ENCODE peak calls at places on chromosomes 1 and 21, in eight cellular contexts. L is NCI-H1092 treated with DMSO at 0.1 percent for 48 hours; B is WTC11; P is activated T-cell treated with anti-CD3 and anti-CD28 coated beads for 1 hour; G is transverse colon; A is CD4-positive, alpha-beta T cell; J is stimulated activated CD4-positive, alpha-beta T cell treated with anti-CD3 and anti-CD28 coated beads, Interleukin-15, amount 100 ng/mL, for 1 hour; R is omental fat pad. W is an unnamed sample.

GRCh38 chr21:32022141-32022540 is 149.3 kb downstream of the HUNK start:
- DNase-seq in L (no peak), B (no peak), P (no peak), G (no peak), A (no peak), J (no peak), R (no peak), W (no peak)

GRCh38 chr1:1157914-1158710 is 15.6 kb upstream of the TTLL10 start:
- DNase-seq in L (no peak), B (no peak), P (no peak), G (peak), A (peak), J (no peak), R (no peak), W (peak)

GRCh38 chr1:211874521-211875347 is 44.2 kb upstream of the LPGAT1 start:
- DNase-seq in L (no peak), B (no peak), P (no peak), G (no peak), A (no peak), J (no peak), R (no peak), W (no peak)

GRCh38 chr1:172658871-172659453 is at the start of gene FASLG:
- DNase-seq in L (no peak), B (no peak), P (peak), G (no peak), A (no peak), J (no peak), R (no peak), W (no peak)

GRCh38 chr1:115679141-115679611 is 37.4 kb downstream of the VANGL1 start:
- DNase-seq in L (no peak), B (no peak), P (no peak), G (peak), A (no peak), J (no peak), R (no peak), W (no peak)

GRCh38 chr1:216422821-216423529 is at the start of gene USH2A:
- DNase-seq in L (peak), B (peak), P (no peak), G (no peak), A (no peak), J (no peak), R (no peak), W (no peak)

GRCh38 chr1:17412093-17412870 is 27.2 kb downstream of the RCC2 start:
- DNase-seq in L (no peak), B (no peak), P (no peak), G (no peak), A (no peak), J (no peak), R (no peak), W (no peak)

GRCh38 chr1:214552174-214552608 is 789 bp upstream of the PTPN14 start:
- DNase-seq in L (no peak), B (peak), P (no peak), G (peak), A (no peak), J (no peak), R (no peak), W (peak)

GRCh38 chr1:36115200-36115669 is 9.8 kb downstream of the COL8A2 start:
- DNase-seq in L (peak), B (no peak), P (no peak), G (no peak), A (no peak), J (no peak), R (no peak), W (no peak)

GRCh38 chr21:45508607-45509565 is 33.4 kb downstream of the SLC19A1 start:
- DNase-seq in L (no peak), B (no peak), P (no peak), G (no peak), A (no peak), J (no peak), R (no peak), W (peak)

GRCh38 chr1:26535201-26535600 is 5.6 kb downstream of the RPS6KA1 start:
- DNase-seq in L (no peak), B (no peak), P (no peak), G (peak), A (no peak), J (no peak), R (no peak), W (no peak)

GRCh38 chr1:15684042-15684461 is at the start of gene PLEKHM2:
- DNase-seq in L (peak), B (no peak), P (peak), G (peak), A (peak), J (peak), R (no peak), W (peak)

GRCh38 chr1:86704972-86705632 is 726 bp downstream of the SH3GLB1 start:
- DNase-seq in L (peak), B (peak), P (peak), G (peak), A (peak), J (peak), R (no peak), W (peak)

GRCh38 chr1:86447198-86447790 is 21.4 kb upstream of the CLCA1 start:
- DNase-seq in L (no peak), B (no peak), P (no peak), G (no peak), A (no peak), J (no peak), R (no peak), W (no peak)

GRCh38 chr1:33424205-33424604 is 6.7 kb downstream of the PHC2 start:
- DNase-seq in L (no peak), B (no peak), P (no peak), G (no peak), A (no peak), J (no peak), R (no peak), W (no peak)

GRCh38 chr21:29610960-29611359 is 312.2 kb downstream of the BACH1 start:
- DNase-seq in L (no peak), B (no peak), P (no peak), G (no peak), A (no peak), J (no peak), R (no peak), W (no peak)

GRCh38 chr21:32626633-32627196 is 14.5 kb upstream of the CFAP298 start:
- DNase-seq in L (no peak), B (no peak), P (no peak), G (no peak), A (no peak), J (no peak), R (no peak), W (no peak)

GRCh38 chr21:35683620-35684019 is 376.7 kb downstream of the SETD4 start:
- DNase-seq in L (no peak), B (no peak), P (no peak), G (no peak), A (no peak), J (no peak), R (no peak), W (no peak)

GRCh38 chr1:95583811-95584210 is 349.8 kb downstream of the RWDD3 start:
- DNase-seq in L (no peak), B (no peak), P (no peak), G (no peak), A (no peak), J (no peak), R (no peak), W (no peak)

GRCh38 chr1:166069390-166069789 is 97.4 kb downstream of the FAM78B start:
- DNase-seq in L (no peak), B (no peak), P (no peak), G (no peak), A (no peak), J (no peak), R (no peak), W (no peak)

GRCh38 chr21:43954896-43955295 is 57.2 kb upstream of the TRAPPC10 start:
- DNase-seq in L (no peak), B (no peak), P (no peak), G (no peak), A (no peak), J (no peak), R (no peak), W (no peak)

GRCh38 chr1:171252482-171252881 is 4.2 kb downstream of the FMO1 start:
- DNase-seq in L (no peak), B (no peak), P (no peak), G (peak), A (no peak), J (no peak), R (no peak), W (no peak)

GRCh38 chr1:53539711-53540603 is 80.8 kb downstream of the DMRTB1 start:
- DNase-seq in L (no peak), B (no peak), P (no peak), G (no peak), A (no peak), J (no peak), R (no peak), W (no peak)

GRCh38 chr1:19926296-19927129 is 3.1 kb upstream of the PLA2G2E start:
- DNase-seq in L (no peak), B (no peak), P (no peak), G (no peak), A (no peak), J (no peak), R (no peak), W (peak)

GRCh38 chr1:90716552-90717355 is at the start of gene BARHL2:
- DNase-seq in L (peak), B (no peak), P (no peak), G (no peak), A (no peak), J (no peak), R (no peak), W (no peak)

GRCh38 chr1:72230746-72231145 is 51.6 kb downstream of the NEGR1 start:
- DNase-seq in L (no peak), B (no peak), P (no peak), G (no peak), A (no peak), J (no peak), R (no peak), W (no peak)

GRCh38 chr1:105874621-105875020 is 1181.9 kb upstream of the PRMT6 start:
- DNase-seq in L (no peak), B (no peak), P (no peak), G (no peak), A (no peak), J (no peak), R (no peak), W (no peak)

GRCh38 chr1:49864597-49864996 is 159.2 kb downstream of the AGBL4 start:
- DNase-seq in L (no peak), B (no peak), P (no peak), G (no peak), A (no peak), J (no peak), R (no peak), W (no peak)

GRCh38 chr1:109438798-109439297 is 12.6 kb upstream of the PSMA5 start:
- DNase-seq in L (no peak), B (no peak), P (no peak), G (no peak), A (no peak), J (no peak), R (no peak), W (peak)

GRCh38 chr1:53304527-53304926 is 23.3 kb downstream of the LRP8 start:
- DNase-seq in L (no peak), B (no peak), P (no peak), G (no peak), A (no peak), J (no peak), R (no peak), W (no peak)

GRCh38 chr21:46196733-46197132 is 12.5 kb upstream of the SPATC1L start:
- DNase-seq in L (no peak), B (peak), P (no peak), G (no peak), A (no peak), J (no peak), R (peak), W (no peak)

GRCh38 chr1:65813956-65814355 is 21.3 kb downstream of the PDE4B start:
- DNase-seq in L (peak), B (no peak), P (no peak), G (no peak), A (no peak), J (no peak), R (no peak), W (no peak)

GRCh38 chr1:160884579-160884978 is 401 bp downstream of the ITLN1 start:
- DNase-seq in L (no peak), B (no peak), P (no peak), G (no peak), A (no peak), J (no peak), R (no peak), W (peak)

GRCh38 chr1:245465666-245466065 is 310.9 kb downstream of the KIF26B start:
- DNase-seq in L (peak), B (no peak), P (no peak), G (no peak), A (no peak), J (no peak), R (no peak), W (no peak)

GRCh38 chr1:8185400-8185799 is 132.5 kb upstream of the SLC45A1 start:
- DNase-seq in L (no peak), B (no peak), P (no peak), G (no peak), A (no peak), J (no peak), R (no peak), W (no peak)

GRCh38 chr1:207787776-207788175 is 35.9 kb downstream of the CD46 start:
- DNase-seq in L (no peak), B (no peak), P (no peak), G (no peak), A (no peak), J (no peak), R (no peak), W (no peak)